ENCODE peak calls at places on chromosomes 11 and 22, in six cellular contexts. Y is fibroblast of the conjunctiva, S is NCI-H1436 treated with DMSO at 0.1 percent for 48 hours, N is GM23248, X is amygdala, F is mammary epithelial cell. K is an unnamed sample.

GRCh38 chr22:45882881-45883810 is 93.8 kb downstream of the WNT7B start:
- DNase-seq in Y (no peak), S (no peak), N (no peak), X (peak), F (peak), K (no peak)

GRCh38 chr11:85531498-85531897 is 95.6 kb downstream of the DLG2 start:
- DNase-seq in Y (no peak), S (no peak), N (no peak), X (no peak), F (no peak), K (no peak)

GRCh38 chr11:11701070-11701469 is 79.3 kb upstream of the GALNT18 start:
- DNase-seq in Y (no peak), S (no peak), N (peak), X (no peak), F (peak), K (no peak)

GRCh38 chr11:28878025-28878424 is 769.8 kb downstream of the METTL15 start:
- DNase-seq in Y (no peak), S (no peak), N (peak), X (no peak), F (peak), K (no peak)

GRCh38 chr22:45934659-45935341 is 42.2 kb downstream of the WNT7B start:
- DNase-seq in Y (no peak), S (no peak), N (peak), X (peak), F (peak), K (no peak)

GRCh38 chr11:1402355-1402754 is 12.6 kb downstream of the BRSK2 start:
- DNase-seq in Y (no peak), S (no peak), N (no peak), X (no peak), F (no peak), K (no peak)

GRCh38 chr11:6219359-6219758 is 14.0 kb downstream of the C11orf42 start:
- DNase-seq in Y (peak), S (no peak), N (peak), X (peak), F (peak), K (no peak)

GRCh38 chr11:96228911-96229310 is 114.1 kb downstream of the MAML2 start:
- DNase-seq in Y (no peak), S (no peak), N (no peak), X (no peak), F (no peak), K (no peak)

GRCh38 chr22:20176421-20177060 is 25.7 kb upstream of the CCDC188 start:
- DNase-seq in Y (no peak), S (no peak), N (no peak), X (no peak), F (no peak), K (no peak)

GRCh38 chr11:96037267-96037990 is 113.5 kb upstream of the MTMR2 start:
- DNase-seq in Y (no peak), S (no peak), N (peak), X (no peak), F (peak), K (no peak)

GRCh38 chr11:22522225-22522624 is 103.4 kb downstream of the FANCF start:
- DNase-seq in Y (no peak), S (no peak), N (no peak), X (no peak), F (no peak), K (no peak)

GRCh38 chr11:77474509-77475070 is 696 bp upstream of the PAK1 start:
- DNase-seq in Y (no peak), S (no peak), N (no peak), X (no peak), F (no peak), K (no peak)

GRCh38 chr11:113730887-113731726 is 25.0 kb upstream of the TMPRSS5 start:
- DNase-seq in Y (peak), S (no peak), N (peak), X (peak), F (peak), K (no peak)

GRCh38 chr11:46120711-46121327 is 435 bp downstream of the PHF21A start:
- DNase-seq in Y (no peak), S (no peak), N (peak), X (peak), F (peak), K (no peak)

GRCh38 chr22:20741634-20742581 is 32.0 kb upstream of the SERPIND1 start:
- DNase-seq in Y (no peak), S (no peak), N (peak), X (peak), F (peak), K (peak)

GRCh38 chr11:45554230-45554967 is 111.0 kb downstream of the CHST1 start:
- DNase-seq in Y (no peak), S (no peak), N (no peak), X (no peak), F (no peak), K (no peak)

GRCh38 chr22:36770946-36771340 is 5.0 kb downstream of the IFT27 start:
- DNase-seq in Y (no peak), S (no peak), N (no peak), X (no peak), F (no peak), K (no peak)

GRCh38 chr11:75328426-75329277 is 22.8 kb downstream of the ARRB1 start:
- DNase-seq in Y (peak), S (no peak), N (peak), X (peak), F (peak), K (peak)

GRCh38 chr11:26766996-26767395 is 45.1 kb upstream of the SLC5A12 start:
- DNase-seq in Y (no peak), S (no peak), N (peak), X (no peak), F (no peak), K (no peak)

GRCh38 chr11:107859459-107860239 is 1.1 kb upstream of the SLC35F2 start:
- DNase-seq in Y (no peak), S (no peak), N (peak), X (no peak), F (peak), K (peak)

GRCh38 chr11:107457205-107457557 is 444 bp downstream of the CWF19L2 start:
- DNase-seq in Y (no peak), S (no peak), N (peak), X (no peak), F (no peak), K (peak)

K was measured in GM13977.